ENCODE peak calls at places on chromosomes 12 and 14, in six cellular contexts. P, W, M, O, T and Q are unnamed samples.
A peak's percentile ranks its signal among the peaks of the same experiment; 100 is the strongest.

GRCh38 chr14:104103061-104104005 is 17.8 kb downstream of the ASPG start:
- DNase-seq in M (peak; percentile 7), T (no peak), O (no peak), W (peak; percentile 68), P (peak; percentile 21), Q (no peak)

GRCh38 chr12:40693503-40693863 is 1.2 kb downstream of the CNTN1 start:
- DNase-seq in M (no peak), T (no peak), P (no peak), O (peak; percentile 65), W (no peak), Q (peak; percentile 2)

GRCh38 chr14:56371737-56372136 is 207.9 kb upstream of the TMEM260 start:
- DNase-seq in W (no peak), T (no peak), M (no peak), O (no peak), P (no peak), Q (no peak)

GRCh38 chr12:49922349-49923034 is 18.8 kb upstream of the FAIM2 start:
- DNase-seq in M (no peak), P (no peak), O (no peak), W (peak; percentile 51), T (no peak), Q (no peak)

GRCh38 chr12:16524378-16524777 is 81.6 kb downstream of the LMO3 start:
- DNase-seq in T (no peak), M (no peak), O (no peak), W (no peak), P (no peak), Q (no peak)

GRCh38 chr12:77325505-77325904 is 260.1 kb upstream of the E2F7 start:
- DNase-seq in O (no peak), P (peak; percentile 18), T (no peak), M (no peak), W (peak; percentile 60), Q (no peak)

GRCh38 chr14:34043627-34044372 is 92.9 kb upstream of the EGLN3 start:
- DNase-seq in T (peak; percentile 43), P (no peak), M (no peak), W (no peak), O (no peak), Q (no peak)

GRCh38 chr12:45828402-45828801 is 98.9 kb downstream of the ARID2 start:
- DNase-seq in P (no peak), W (no peak), M (no peak), O (no peak), T (no peak), Q (no peak)

GRCh38 chr12:114215766-114216165 is 190.2 kb downstream of the TBX5 start:
- DNase-seq in T (no peak), P (no peak), O (no peak), W (no peak), M (no peak), Q (no peak)

GRCh38 chr14:103542545-103543088 is 13.6 kb downstream of the TRMT61A start:
- DNase-seq in O (peak; percentile 86), M (peak; percentile 66), W (no peak), T (no peak), P (peak; percentile 19), Q (no peak)

GRCh38 chr12:19411234-19412221 is 27.8 kb upstream of the AEBP2 start:
- DNase-seq in M (no peak), T (peak; percentile 53), P (no peak), O (no peak), W (no peak), Q (no peak)

GRCh38 chr12:132160671-132161045 is 16.4 kb downstream of the NOC4L start:
- DNase-seq in T (no peak), O (no peak), W (peak; percentile 33), M (no peak), P (peak; percentile 14), Q (no peak)

GRCh38 chr12:52029686-52030085 is 21.6 kb upstream of the NR4A1 start:
- DNase-seq in M (no peak), T (no peak), W (no peak), P (no peak), O (no peak), Q (peak; percentile 92)

GRCh38 chr14:82854851-82855250 is 1321.2 kb upstream of the SEL1L start:
- DNase-seq in T (no peak), P (no peak), O (no peak), W (no peak), M (no peak), Q (no peak)

GRCh38 chr14:55126089-55126488 is 3.0 kb upstream of the LGALS3 start:
- DNase-seq in W (no peak), P (no peak), O (no peak), T (no peak), M (no peak), Q (no peak)

GRCh38 chr12:93167841-93168492 is 209.8 kb upstream of the NUDT4 start:
- DNase-seq in M (peak; percentile 42), P (no peak), W (no peak), T (peak; percentile 51), O (no peak), Q (peak; percentile 49)

GRCh38 chr14:61429316-61429715 is 107.9 kb downstream of the PRKCH start:
- DNase-seq in O (no peak), W (no peak), P (no peak), M (no peak), T (no peak), Q (no peak)

GRCh38 chr12:127270193-127270592 is 996.8 kb upstream of the TMEM132C start:
- DNase-seq in O (no peak), T (peak; percentile 68), W (no peak), M (peak; percentile 12), P (no peak), Q (peak; percentile 73)

DNA sequence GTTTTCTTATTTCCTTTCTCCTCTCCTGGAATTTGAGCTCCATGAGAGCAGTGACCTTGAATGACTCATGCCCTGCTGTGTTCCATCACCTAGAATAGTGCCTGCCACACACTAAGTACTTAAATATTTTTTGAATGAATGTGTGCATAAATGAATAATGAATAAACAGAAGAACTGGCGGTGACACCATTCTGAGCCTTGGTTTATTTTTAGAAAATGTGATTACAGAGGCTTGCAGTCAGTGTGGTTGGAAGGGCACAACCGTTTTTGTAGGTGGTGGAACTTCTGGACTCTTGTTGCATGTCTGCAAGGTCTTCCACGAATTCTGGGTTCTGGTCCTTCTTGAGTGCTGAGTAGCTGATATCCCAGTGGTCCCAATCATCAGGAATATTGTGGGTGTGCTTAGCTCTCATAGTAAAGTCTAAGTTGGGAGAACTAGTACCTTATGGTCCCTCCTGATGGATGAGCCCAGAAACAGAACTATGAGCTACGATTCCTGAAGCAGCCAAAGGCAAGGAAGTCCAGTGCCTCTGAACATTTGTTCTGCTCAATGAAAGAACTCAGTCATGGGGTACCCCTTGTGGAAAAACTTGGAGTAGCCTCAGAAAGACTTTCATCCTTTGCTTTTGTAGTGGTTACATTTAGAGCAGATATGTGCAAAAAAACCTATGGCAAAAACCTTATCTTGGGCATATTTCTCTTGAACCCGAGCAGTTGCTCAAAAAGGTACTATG is 28.8 kb upstream of the BHLHE41 start:
- DNase-seq in W (no peak), T (peak; percentile 99), O (no peak), P (no peak), M (no peak), Q (peak; percentile 95)
- TF ChIP-seq CTCF in W (no peak), T (peak; percentile 28), O (no peak), P (no peak), M (peak; percentile 17), Q (peak; percentile 41)

DNA sequence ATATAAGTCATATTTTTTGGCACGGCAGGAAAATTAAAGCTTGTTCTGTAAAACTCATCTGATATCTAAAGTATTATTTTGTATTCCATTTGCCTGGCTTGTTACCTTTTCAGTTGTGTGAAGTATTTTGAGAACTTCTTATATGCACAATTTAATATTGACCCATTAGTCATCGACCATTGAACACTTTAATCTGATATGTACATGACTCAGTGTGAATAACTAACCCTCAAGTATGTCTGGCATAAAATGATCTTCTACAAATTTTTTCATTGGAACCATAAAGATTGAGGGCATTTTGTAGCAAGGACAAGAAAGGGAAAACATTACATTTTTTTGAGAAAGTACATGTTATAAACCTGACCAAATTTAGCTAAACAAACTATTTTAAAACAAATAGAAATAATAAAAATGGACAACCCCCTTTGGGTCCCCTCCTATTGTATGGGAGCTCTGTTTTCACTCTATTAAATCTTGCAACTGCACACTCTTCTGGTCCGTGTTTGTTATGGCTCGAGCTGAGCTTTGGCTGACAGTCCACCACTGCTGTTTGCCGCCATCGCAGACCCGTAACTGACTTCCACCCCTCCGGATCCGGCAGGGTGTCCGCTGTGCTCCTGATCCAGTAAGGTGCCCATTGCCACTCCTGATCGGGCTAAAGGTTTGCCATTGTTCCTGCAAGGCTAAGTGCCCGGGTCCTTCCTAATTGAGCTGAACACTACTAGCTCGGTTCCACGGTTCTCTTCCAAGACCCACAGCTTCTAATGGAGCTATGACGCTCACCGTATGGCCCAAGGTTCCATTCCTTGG is 118.8 kb downstream of the SLC6A15 start:
- DNase-seq in W (no peak), M (no peak), P (no peak), O (no peak), T (peak; percentile 87), Q (peak; percentile 20)
- H3K4me3 ChIP-seq in W (no peak overlapping the region), M (no peak overlapping the region), P (no peak overlapping the region), O (no peak overlapping the region), T (no peak overlapping the region), Q (no peak overlapping the region)

GRCh38 chr14:25032092-25032784 is 17.7 kb downstream of the STXBP6 start:
- DNase-seq in O (no peak), T (no peak), W (no peak), M (no peak), P (no peak), Q (no peak)
- TF ChIP-seq CTCF in O (no peak), T (peak; percentile 10), W (peak; percentile 27), M (no peak), P (peak; percentile 30), Q (peak; percentile 46)

GRCh38 chr12:11108862-11109261 is 16.7 kb upstream of the TAS2R43 start:
- DNase-seq in W (no peak), P (no peak), T (no peak), M (no peak), O (no peak), Q (no peak)
- H3K4me3 ChIP-seq in W (no peak overlapping the region), P (no peak overlapping the region), T (no peak overlapping the region), M (no peak overlapping the region), O (no peak overlapping the region), Q (no peak overlapping the region)

GRCh38 chr14:69366069-69366468 is 32.0 kb downstream of the ERH start:
- DNase-seq in P (no peak), M (no peak), W (no peak), T (no peak), O (no peak), Q (no peak)

GRCh38 chr14:69360438-69361108 is 37.5 kb downstream of the ERH start:
- DNase-seq in O (no peak), T (no peak), P (no peak), M (no peak), W (no peak), Q (no peak)

GRCh38 chr14:69366761-69367160 is 31.3 kb downstream of the ERH start:
- DNase-seq in W (no peak), M (no peak), T (no peak), P (no peak), O (no peak), Q (no peak)

GRCh38 chr14:69363964-69364363 is 34.1 kb downstream of the ERH start:
- DNase-seq in W (no peak), M (no peak), T (no peak), O (no peak), P (no peak), Q (no peak)

DNA sequence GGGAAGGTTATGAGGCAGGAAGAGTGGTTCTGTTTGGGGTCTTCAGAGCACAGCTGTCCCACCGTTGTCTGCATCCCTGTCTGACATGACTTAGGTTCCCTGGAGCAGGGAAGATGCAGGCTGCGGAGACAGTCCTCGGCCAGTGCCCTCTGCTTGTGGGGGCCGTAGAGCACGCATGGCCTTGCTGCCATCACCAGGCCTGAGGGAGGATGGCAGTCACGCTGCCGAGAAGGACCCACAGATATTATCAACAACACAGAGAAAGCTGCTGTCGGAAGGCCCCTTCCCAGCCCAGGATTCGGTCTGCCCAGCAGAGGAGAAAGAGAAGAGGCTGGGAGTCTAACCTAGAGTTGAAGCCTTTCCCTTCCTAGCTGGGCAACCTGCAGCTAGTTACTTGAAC is 35.0 kb downstream of the ERH start:
- DNase-seq in W (no peak), T (peak; percentile 6), P (no peak), O (no peak), M (no peak), Q (peak; percentile 61)
- TF ChIP-seq CTCF in W (peak; percentile 20), T (peak; percentile 65), P (peak; percentile 14), O (no peak), M (no peak), Q (peak; percentile 75)